ENCODE peak calls at places on chromosome 2, in five cellular contexts. One of them, this sample, is unnamed.

GRCh38 chr2:207819839-207820784 is 50.4 kb upstream of the FZD5 start:
- DNase-seq in HFFc6: no peak
- DNase-seq in cardiac fibroblast: no peak
- DNase-seq in thyroid gland: peak
- DNase-seq in keratinocyte: no peak
- DNase-seq in this sample: no peak

GRCh38 chr2:95313296-95314265 is 16.4 kb downstream of the KCNIP3 start:
- DNase-seq in keratinocyte: no peak
- DNase-seq in thyroid gland: peak
- DNase-seq in HFFc6: no peak
- DNase-seq in cardiac fibroblast: no peak
- DNase-seq in this sample: no peak

GRCh38 chr2:236531205-236531604 is 38.4 kb upstream of the ACKR3 start:
- DNase-seq in HFFc6: no peak
- DNase-seq in keratinocyte: no peak
- DNase-seq in thyroid gland: no peak
- DNase-seq in cardiac fibroblast: no peak
- DNase-seq in this sample: no peak

GRCh38 chr2:50018938-50019337 is 864.6 kb upstream of the FSHR start:
- DNase-seq in cardiac fibroblast: peak
- DNase-seq in keratinocyte: no peak
- DNase-seq in HFFc6: no peak
- DNase-seq in thyroid gland: no peak
- DNase-seq in this sample: no peak

GRCh38 chr2:239938651-239939486 is 86.3 kb downstream of the NDUFA10 start:
- DNase-seq in cardiac fibroblast: no peak
- DNase-seq in HFFc6: no peak
- DNase-seq in keratinocyte: no peak
- DNase-seq in thyroid gland: no peak
- DNase-seq in this sample: no peak

GRCh38 chr2:174596994-174597346 is 634 bp downstream of the WIPF1 start:
- DNase-seq in thyroid gland: no peak
- DNase-seq in HFFc6: no peak
- DNase-seq in cardiac fibroblast: no peak
- DNase-seq in keratinocyte: no peak
- DNase-seq in this sample: no peak

GRCh38 chr2:158687315-158687714 is 107.8 kb upstream of the DAPL1 start:
- DNase-seq in thyroid gland: no peak
- DNase-seq in HFFc6: no peak
- DNase-seq in cardiac fibroblast: no peak
- DNase-seq in keratinocyte: no peak
- DNase-seq in this sample: no peak

GRCh38 chr2:44805836-44806235 is 135.7 kb upstream of the SIX3 start:
- DNase-seq in thyroid gland: no peak
- DNase-seq in cardiac fibroblast: no peak
- DNase-seq in keratinocyte: no peak
- DNase-seq in HFFc6: no peak
- DNase-seq in this sample: no peak

GRCh38 chr2:232328038-232328435 is 50.5 kb upstream of the ALPP start:
- DNase-seq in cardiac fibroblast: no peak
- DNase-seq in thyroid gland: no peak
- DNase-seq in keratinocyte: no peak
- DNase-seq in HFFc6: no peak
- DNase-seq in this sample: no peak
- TF ChIP-seq CTCF in cardiac fibroblast: no peak
- TF ChIP-seq CTCF in thyroid gland: no peak
- TF ChIP-seq CTCF in keratinocyte: no peak
- TF ChIP-seq CTCF in HFFc6: no peak
- TF ChIP-seq CTCF in this sample: no peak

GRCh38 chr2:37188570-37188969 is at the start of gene SULT6B1:
- DNase-seq in keratinocyte: no peak
- DNase-seq in thyroid gland: no peak
- DNase-seq in HFFc6: no peak
- DNase-seq in cardiac fibroblast: no peak
- DNase-seq in this sample: no peak

GRCh38 chr2:37191747-37192146 is 3.3 kb upstream of the SULT6B1 start:
- DNase-seq in keratinocyte: no peak
- DNase-seq in thyroid gland: no peak
- DNase-seq in cardiac fibroblast: no peak
- DNase-seq in HFFc6: no peak
- DNase-seq in this sample: no peak

GRCh38 chr2:37191253-37191652 is 2.8 kb upstream of the SULT6B1 start:
- DNase-seq in HFFc6: no peak
- DNase-seq in cardiac fibroblast: no peak
- DNase-seq in keratinocyte: no peak
- DNase-seq in thyroid gland: no peak
- DNase-seq in this sample: no peak

GRCh38 chr2:37190290-37190689 is 1.8 kb upstream of the SULT6B1 start:
- DNase-seq in cardiac fibroblast: no peak
- DNase-seq in thyroid gland: no peak
- DNase-seq in HFFc6: no peak
- DNase-seq in keratinocyte: no peak
- DNase-seq in this sample: no peak

DNA sequence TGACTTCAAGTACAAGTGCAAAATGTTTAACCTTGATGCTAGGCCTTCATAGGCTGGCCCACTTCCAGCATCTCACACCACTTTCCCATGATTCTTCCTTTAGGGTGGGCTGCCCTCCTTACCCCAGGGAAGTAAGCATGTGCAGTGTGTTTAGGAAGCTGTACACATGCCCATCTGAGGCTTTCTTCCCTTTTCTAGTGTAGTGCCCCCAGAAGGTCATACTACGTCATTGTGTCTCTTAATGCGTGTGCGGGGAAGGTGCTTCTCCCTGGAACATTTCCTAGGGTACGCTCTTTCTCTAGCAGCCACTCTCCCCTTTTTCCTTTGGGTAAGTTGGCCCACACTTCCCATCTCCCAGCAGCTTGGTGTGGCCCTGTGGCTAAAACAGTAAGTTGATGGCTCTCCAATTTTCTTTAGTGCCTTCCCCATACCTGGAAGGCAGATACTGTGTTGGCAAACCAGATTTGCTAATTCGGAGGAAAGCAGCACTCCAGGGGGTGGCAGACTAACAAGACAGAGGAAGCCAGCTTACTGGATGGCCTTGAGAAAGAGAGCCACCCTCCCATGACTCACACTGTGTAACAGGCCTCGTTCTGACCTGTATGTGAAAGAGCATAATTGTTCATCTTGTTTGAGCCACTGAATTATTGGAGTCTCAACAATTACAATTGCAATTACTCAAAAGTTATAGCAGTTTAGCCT is 1.1 kb upstream of the SULT6B1 start:
- DNase-seq in thyroid gland: no peak
- DNase-seq in keratinocyte: peak
- DNase-seq in HFFc6: peak
- DNase-seq in cardiac fibroblast: peak
- DNase-seq in this sample: peak
- TF ChIP-seq CTCF in thyroid gland: no peak
- TF ChIP-seq CTCF in keratinocyte: no peak
- TF ChIP-seq CTCF in HFFc6: peak
- TF ChIP-seq CTCF in cardiac fibroblast: no peak
- TF ChIP-seq CTCF in this sample: no peak

DNA sequence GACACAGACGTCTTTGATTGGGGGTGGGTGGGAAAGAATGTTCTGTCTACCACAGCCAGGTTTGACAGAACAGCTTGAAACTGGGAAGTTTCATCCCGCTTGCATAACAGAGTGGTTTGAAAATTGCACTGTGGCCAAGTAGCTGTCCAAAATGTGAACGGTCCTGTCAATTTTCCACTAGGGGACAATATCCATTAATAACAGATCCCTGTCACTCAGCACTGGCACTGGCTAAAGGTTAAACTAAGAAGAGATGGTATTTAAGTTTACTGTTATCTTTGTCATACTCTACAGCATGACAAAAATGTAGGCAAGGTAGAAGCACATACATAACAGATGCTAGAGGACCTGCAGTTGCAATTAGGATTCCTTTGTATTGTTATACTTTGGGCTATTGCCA is 55.6 kb upstream of the ACMSD start:
- DNase-seq in thyroid gland: peak
- DNase-seq in keratinocyte: no peak
- DNase-seq in HFFc6: peak
- DNase-seq in cardiac fibroblast: peak
- DNase-seq in this sample: no peak
- TF ChIP-seq CTCF in thyroid gland: peak
- TF ChIP-seq CTCF in keratinocyte: no peak
- TF ChIP-seq CTCF in HFFc6: peak
- TF ChIP-seq CTCF in cardiac fibroblast: peak
- TF ChIP-seq CTCF in this sample: no peak

GRCh38 chr2:179592167-179592936 is 269.1 kb downstream of the ZNF385B start:
- DNase-seq in cardiac fibroblast: peak
- DNase-seq in keratinocyte: no peak
- DNase-seq in thyroid gland: no peak
- DNase-seq in HFFc6: peak
- DNase-seq in this sample: peak
- TF ChIP-seq CTCF in cardiac fibroblast: no peak
- TF ChIP-seq CTCF in keratinocyte: no peak
- TF ChIP-seq CTCF in thyroid gland: no peak
- TF ChIP-seq CTCF in HFFc6: no peak
- TF ChIP-seq CTCF in this sample: no peak

DNA sequence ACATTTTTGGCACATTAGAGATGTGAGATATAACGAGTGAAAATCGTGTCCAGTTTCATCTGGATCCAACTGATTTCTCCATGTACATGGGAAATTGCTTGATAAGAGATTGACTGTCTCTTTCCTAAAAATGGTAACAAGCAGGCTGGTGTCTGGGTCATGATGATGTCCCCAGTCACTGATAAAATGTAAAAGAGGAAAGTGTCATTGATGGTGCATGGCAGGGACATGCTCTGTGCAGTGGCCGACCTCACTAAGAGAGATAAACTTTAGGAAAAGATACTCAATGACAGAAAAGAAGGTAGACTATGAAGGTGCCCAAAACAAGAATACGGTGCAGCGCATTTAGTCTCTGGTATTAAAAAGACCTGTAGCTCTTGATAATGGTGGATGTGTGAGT is 1517.5 kb downstream of the RPIA start:
- DNase-seq in keratinocyte: no peak
- DNase-seq in HFFc6: no peak
- DNase-seq in thyroid gland: no peak
- DNase-seq in cardiac fibroblast: no peak
- DNase-seq in this sample: no peak
- TF ChIP-seq CTCF in keratinocyte: no peak
- TF ChIP-seq CTCF in HFFc6: no peak
- TF ChIP-seq CTCF in thyroid gland: no peak
- TF ChIP-seq CTCF in cardiac fibroblast: no peak
- TF ChIP-seq CTCF in this sample: no peak

DNA sequence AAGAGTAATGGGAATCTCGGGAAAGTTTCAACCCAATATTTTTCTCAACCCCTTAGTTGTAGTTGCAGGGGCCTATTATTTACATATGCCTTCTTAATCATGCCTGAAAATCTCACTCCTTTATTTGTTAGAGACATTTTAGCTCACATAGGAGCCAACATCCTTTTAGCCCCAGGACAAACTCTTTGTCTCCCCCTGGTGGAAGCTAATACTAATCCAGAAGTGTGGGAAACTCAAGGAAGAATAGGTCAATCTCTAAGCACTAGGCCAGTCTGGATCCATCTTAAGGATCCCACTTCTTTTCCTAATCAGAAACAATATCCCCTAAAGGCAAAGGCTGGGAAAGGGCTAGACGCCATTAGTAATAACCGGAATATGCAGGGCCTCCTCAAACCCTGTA is 550.9 kb upstream of the PKDCC start:
- DNase-seq in cardiac fibroblast: peak
- DNase-seq in HFFc6: no peak
- DNase-seq in keratinocyte: no peak
- DNase-seq in thyroid gland: no peak
- DNase-seq in this sample: no peak
- TF ChIP-seq CTCF in cardiac fibroblast: peak
- TF ChIP-seq CTCF in HFFc6: peak
- TF ChIP-seq CTCF in keratinocyte: peak
- TF ChIP-seq CTCF in thyroid gland: no peak
- TF ChIP-seq CTCF in this sample: no peak

DNA sequence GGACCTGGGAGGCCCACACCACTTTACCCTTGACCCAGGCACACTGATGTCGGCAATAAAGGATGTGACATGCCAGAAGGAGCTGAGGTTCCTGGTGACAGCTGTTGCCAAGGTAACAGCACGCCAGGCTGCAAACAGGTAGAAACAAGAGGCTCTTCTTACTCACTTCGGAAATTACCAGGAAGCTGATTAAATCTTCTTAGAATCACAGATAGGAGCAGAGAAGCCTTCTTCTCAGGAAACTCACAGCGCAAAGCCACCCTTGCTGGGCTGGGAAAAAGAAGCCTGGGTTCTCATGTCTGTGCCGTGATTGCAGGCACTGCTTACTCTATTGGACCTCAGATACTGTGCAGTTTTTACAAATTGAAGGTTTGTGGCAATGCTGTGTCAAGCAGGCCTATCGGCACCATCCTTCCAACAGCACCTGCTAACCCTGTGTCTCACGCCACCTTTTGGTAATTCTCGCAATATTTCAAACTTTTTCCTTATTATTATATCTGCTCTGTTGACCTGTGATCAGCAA is 61.0 kb upstream of the TAF1B start:
- DNase-seq in keratinocyte: peak
- DNase-seq in cardiac fibroblast: no peak
- DNase-seq in HFFc6: no peak
- DNase-seq in thyroid gland: no peak
- DNase-seq in this sample: no peak
- TF ChIP-seq CTCF in keratinocyte: peak
- TF ChIP-seq CTCF in cardiac fibroblast: no peak
- TF ChIP-seq CTCF in HFFc6: no peak
- TF ChIP-seq CTCF in thyroid gland: no peak
- TF ChIP-seq CTCF in this sample: no peak

DNA sequence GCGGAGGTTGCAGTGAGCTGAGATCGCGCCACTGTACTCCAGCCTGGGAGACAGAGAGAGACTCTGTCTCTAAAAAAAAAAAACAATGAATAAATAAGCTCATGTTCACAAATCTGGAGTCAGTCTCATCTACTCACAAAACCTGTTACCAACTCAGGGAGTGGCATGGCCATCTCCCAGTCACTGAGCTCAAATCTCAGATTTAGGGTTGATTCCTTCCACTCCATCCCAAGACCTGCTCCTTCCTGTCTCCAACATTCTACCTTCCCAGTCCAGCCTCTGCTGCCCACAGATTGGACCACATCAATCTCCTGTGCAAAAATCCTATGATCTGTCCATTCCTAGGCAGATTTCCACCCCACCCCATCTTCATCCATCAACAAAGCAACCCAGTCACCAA is 1.6 kb downstream of the STAT1 start:
- DNase-seq in thyroid gland: no peak
- DNase-seq in HFFc6: no peak
- DNase-seq in keratinocyte: no peak
- DNase-seq in cardiac fibroblast: no peak
- DNase-seq in this sample: no peak
- TF ChIP-seq CTCF in thyroid gland: no peak
- TF ChIP-seq CTCF in HFFc6: no peak
- TF ChIP-seq CTCF in keratinocyte: no peak
- TF ChIP-seq CTCF in cardiac fibroblast: no peak
- TF ChIP-seq CTCF in this sample: no peak

This sample was measured in AG09319.